ENCODE peak calls at places on chromosomes 5 and 9, in four cellular contexts. One of them, this sample, is unnamed.

GRCh38 chr9:121609845-121610637 is 41.4 kb upstream of the DAB2IP start:
- DNase-seq in lower lobe of right lung: peak
- DNase-seq in globus pallidus: no peak
- DNase-seq in fibroblast of pulmonary artery: peak
- DNase-seq in this sample: no peak

GRCh38 chr5:32145378-32145777 is 28.7 kb downstream of the GOLPH3 start:
- DNase-seq in lower lobe of right lung: no peak
- DNase-seq in fibroblast of pulmonary artery: no peak
- DNase-seq in globus pallidus: no peak
- DNase-seq in this sample: no peak

GRCh38 chr5:149938272-149938671 is 6.3 kb downstream of the PDE6A start:
- DNase-seq in fibroblast of pulmonary artery: peak
- DNase-seq in lower lobe of right lung: no peak
- DNase-seq in globus pallidus: no peak
- DNase-seq in this sample: peak

GRCh38 chr5:137320056-137321045 is 178.8 kb downstream of the SPOCK1 start:
- DNase-seq in lower lobe of right lung: no peak
- DNase-seq in fibroblast of pulmonary artery: peak
- DNase-seq in globus pallidus: peak
- DNase-seq in this sample: peak

GRCh38 chr5:175709276-175709781 is 51.5 kb downstream of the HRH2 start:
- DNase-seq in fibroblast of pulmonary artery: no peak
- DNase-seq in lower lobe of right lung: no peak
- DNase-seq in globus pallidus: no peak
- DNase-seq in this sample: no peak

GRCh38 chr9:135619599-135619886 is 19.8 kb downstream of the GLT6D1 start:
- DNase-seq in globus pallidus: no peak
- DNase-seq in fibroblast of pulmonary artery: no peak
- DNase-seq in lower lobe of right lung: no peak
- DNase-seq in this sample: no peak

GRCh38 chr5:31581498-31582099 is 49.5 kb downstream of the C5orf22 start:
- DNase-seq in fibroblast of pulmonary artery: peak
- DNase-seq in lower lobe of right lung: no peak
- DNase-seq in globus pallidus: peak
- DNase-seq in this sample: peak

GRCh38 chr5:68285075-68285827 is 69.7 kb downstream of the PIK3R1 start:
- DNase-seq in globus pallidus: no peak
- DNase-seq in lower lobe of right lung: no peak
- DNase-seq in fibroblast of pulmonary artery: no peak
- DNase-seq in this sample: no peak

GRCh38 chr5:143023447-143024096 is 253.4 kb downstream of the ARHGAP26 start:
- DNase-seq in globus pallidus: peak
- DNase-seq in fibroblast of pulmonary artery: no peak
- DNase-seq in lower lobe of right lung: no peak
- DNase-seq in this sample: no peak

GRCh38 chr5:8683528-8683927 is 814.6 kb downstream of the MTRR start:
- DNase-seq in lower lobe of right lung: no peak
- DNase-seq in fibroblast of pulmonary artery: peak
- DNase-seq in globus pallidus: no peak
- DNase-seq in this sample: peak

GRCh38 chr5:33829430-33829829 is 62.4 kb downstream of the ADAMTS12 start:
- DNase-seq in globus pallidus: no peak
- DNase-seq in lower lobe of right lung: no peak
- DNase-seq in fibroblast of pulmonary artery: no peak
- DNase-seq in this sample: no peak

GRCh38 chr9:123509646-123510045 is 153.6 kb downstream of the CRB2 start:
- DNase-seq in globus pallidus: no peak
- DNase-seq in fibroblast of pulmonary artery: no peak
- DNase-seq in lower lobe of right lung: no peak
- DNase-seq in this sample: no peak

GRCh38 chr5:139696894-139697658 is 48.9 kb downstream of the CXXC5 start:
- DNase-seq in globus pallidus: peak
- DNase-seq in fibroblast of pulmonary artery: peak
- DNase-seq in lower lobe of right lung: peak
- DNase-seq in this sample: peak

GRCh38 chr5:16690243-16690839 is 73.5 kb upstream of the RETREG1 start:
- DNase-seq in lower lobe of right lung: no peak
- DNase-seq in fibroblast of pulmonary artery: peak
- DNase-seq in globus pallidus: peak
- DNase-seq in this sample: peak

GRCh38 chr5:9335754-9336495 is 209.9 kb downstream of the SEMA5A start:
- DNase-seq in fibroblast of pulmonary artery: no peak
- DNase-seq in lower lobe of right lung: no peak
- DNase-seq in globus pallidus: no peak
- DNase-seq in this sample: no peak

GRCh38 chr5:6810641-6811405 is 97.6 kb downstream of the TENT4A start:
- DNase-seq in fibroblast of pulmonary artery: no peak
- DNase-seq in lower lobe of right lung: no peak
- DNase-seq in globus pallidus: no peak
- DNase-seq in this sample: no peak

GRCh38 chr9:4617752-4618151 is 44.3 kb upstream of the PLPP6 start:
- DNase-seq in globus pallidus: no peak
- DNase-seq in lower lobe of right lung: no peak
- DNase-seq in fibroblast of pulmonary artery: no peak
- DNase-seq in this sample: no peak

GRCh38 chr5:41522193-41522786 is 11.9 kb upstream of the PLCXD3 start:
- DNase-seq in fibroblast of pulmonary artery: no peak
- DNase-seq in lower lobe of right lung: no peak
- DNase-seq in globus pallidus: no peak
- DNase-seq in this sample: no peak

GRCh38 chr9:96782241-96782640 is 4.4 kb upstream of the ZNF510 start:
- DNase-seq in globus pallidus: no peak
- DNase-seq in lower lobe of right lung: no peak
- DNase-seq in fibroblast of pulmonary artery: no peak
- DNase-seq in this sample: no peak

GRCh38 chr9:27530915-27531762 is 1.5 kb upstream of the MOB3B start:
- DNase-seq in lower lobe of right lung: no peak
- DNase-seq in fibroblast of pulmonary artery: no peak
- DNase-seq in globus pallidus: no peak
- DNase-seq in this sample: no peak

This sample was measured in amniotic epithelial cell.